ENCODE peak calls at places on chromosomes 4 and X, in nine cellular contexts. Y is neural progenitor cell, G is osteoblast, V is astrocyte, Z is fibroblast of lung, U is GM23248, F is H9, A is H1, T is OCI-LY7. X is an unnamed sample. For H3K79me2, the result is how much of the 10 kb centered on the place peaks cover.

GRCh38 chr4:15348236-15348635 is 79.6 kb upstream of the C1QTNF7 start:
- DNase-seq in Y (no peak), G (no peak), V (no peak), Z (no peak), U (no peak), F (no peak), A (no peak), T (no peak), X (peak)

GRCh38 chr4:52102587-52102986 is 51.5 kb downstream of the SPATA18 start:
- DNase-seq in Y (no peak), G (no peak), V (peak), Z (no peak), U (peak), F (no peak), A (no peak), T (no peak), X (no peak)

GRCh38 chrX:43008356-43008755 is 230.4 kb upstream of the PPP1R2C start:
- DNase-seq in Y (no peak), G (no peak), V (no peak), Z (no peak), U (no peak), F (no peak), A (no peak), T (no peak), X (no peak)

GRCh38 chrX:14798805-14799397 is 74.0 kb downstream of the FANCB start:
- DNase-seq in Y (no peak), G (no peak), V (no peak), Z (no peak), U (no peak), F (no peak), A (no peak), T (no peak), X (no peak)

GRCh38 chr4:153341575-153342090 is 2.9 kb upstream of the MND1 start:
- DNase-seq in Y (no peak), G (peak), V (peak), Z (no peak), U (peak), F (no peak), A (no peak), T (peak), X (no peak)

GRCh38 chrX:140141444-140142029 is 176.2 kb upstream of the CXorf66 start:
- DNase-seq in Y (peak), G (peak), V (no peak), Z (peak), U (peak), F (no peak), A (no peak), T (peak), X (peak)

GRCh38 chr4:139167774-139168444 is 9.1 kb downstream of the ELF2 start:
- DNase-seq in Y (no peak), G (peak), V (peak), Z (peak), U (peak), F (no peak), A (no peak), T (peak), X (peak)

GRCh38 chrX:64206556-64207162 is 1.2 kb upstream of the AMER1 start:
- DNase-seq in Y (peak), G (peak), V (no peak), Z (peak), U (peak), F (no peak), A (no peak), T (peak), X (no peak)

GRCh38 chr4:128517096-128517738 is 229.6 kb upstream of the PGRMC2 start:
- DNase-seq in Y (no peak), G (no peak), V (no peak), Z (peak), U (peak), F (no peak), A (no peak), T (no peak), X (no peak)

GRCh38 chrX:47232197-47232802 is 509 bp upstream of the USP11 start:
- DNase-seq in Y (no peak), G (no peak), V (no peak), Z (no peak), U (no peak), F (no peak), A (no peak), T (peak), X (peak)

GRCh38 chr4:5719329-5720055 is 8.5 kb downstream of the EVC start:
- DNase-seq in Y (no peak), G (no peak), V (no peak), Z (no peak), U (no peak), F (no peak), A (no peak), T (no peak), X (no peak)
- H3K79me2 ChIP-seq in Y (under half), G (half or more), V (half or more), Z (under half), U (half or more), F (under half), A (under half), T (under half), X (under half)

DNA sequence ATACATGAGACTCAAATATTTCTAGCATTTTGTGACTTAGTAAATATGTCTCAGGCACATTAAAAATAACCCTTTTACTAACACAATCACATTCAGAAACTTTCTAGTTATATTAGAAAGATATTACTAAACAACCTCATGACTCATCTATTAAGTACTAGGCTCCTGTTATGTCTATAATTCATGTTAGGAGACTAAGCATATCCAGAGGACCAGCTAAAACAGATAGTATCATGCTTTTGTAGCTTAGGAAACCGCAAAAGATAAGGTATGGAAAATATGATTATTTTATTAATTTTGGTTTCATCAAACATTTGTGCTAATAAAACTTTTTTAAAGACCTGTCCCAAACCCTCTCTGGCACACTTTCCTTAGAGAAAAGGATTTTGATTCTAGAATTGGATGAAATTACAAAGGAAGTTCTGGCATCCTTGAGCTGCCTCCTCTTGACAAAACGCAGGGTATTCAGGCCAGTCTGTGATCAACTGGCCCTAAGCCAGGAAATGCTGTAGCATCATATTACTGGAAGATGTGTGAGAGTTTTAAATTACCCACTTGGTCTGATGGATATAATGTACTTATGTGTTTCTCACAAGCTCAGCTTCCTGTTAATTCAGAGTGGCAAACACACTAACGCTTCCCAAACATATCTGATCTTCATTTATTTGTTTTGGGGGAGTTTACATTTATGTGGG is 60.4 kb downstream of the NRK start:
- DNase-seq in Y (no peak), G (no peak), V (peak), Z (peak), U (no peak), F (no peak), A (no peak), T (no peak), X (no peak)
- H3K79me2 ChIP-seq in Y (under half), G (under half), V (under half), Z (under half), U (under half), F (under half), A (under half), T (under half), X (under half)

GRCh38 chrX:45749375-45749774 is 548.7 kb upstream of the DIPK2B start:
- DNase-seq in Y (no peak), G (no peak), V (no peak), Z (peak), U (peak), F (no peak), A (no peak), T (no peak), X (no peak)
- H3K79me2 ChIP-seq in Y (under half), G (half or more), V (half or more), Z (half or more), U (half or more), F (under half), A (under half), T (under half), X (under half)

DNA sequence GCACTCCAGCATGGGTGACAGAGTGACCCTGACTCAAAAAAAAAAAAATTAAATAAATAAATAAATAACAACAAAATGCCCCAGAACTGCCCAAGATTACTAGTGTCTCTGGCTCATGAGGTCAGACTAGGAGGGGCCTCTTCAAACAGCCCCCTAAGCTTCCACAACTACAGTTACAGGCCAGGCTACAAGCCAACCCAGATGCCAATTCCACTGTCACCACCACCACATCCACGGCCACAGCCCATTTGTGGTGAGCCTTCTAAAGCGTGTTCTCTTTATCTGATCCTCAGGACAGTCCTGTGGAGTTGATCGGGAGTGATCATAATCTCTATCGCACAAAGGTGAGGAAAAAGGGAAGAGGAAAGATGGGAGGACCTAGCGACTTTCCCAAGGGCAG is 36.6 kb downstream of the IGFBP7 start:
- DNase-seq in Y (no peak), G (no peak), V (no peak), Z (no peak), U (no peak), F (no peak), A (no peak), T (no peak), X (no peak)
- H3K79me2 ChIP-seq in Y (under half), G (half or more), V (half or more), Z (under half), U (under half), F (under half), A (under half), T (under half), X (under half)

DNA sequence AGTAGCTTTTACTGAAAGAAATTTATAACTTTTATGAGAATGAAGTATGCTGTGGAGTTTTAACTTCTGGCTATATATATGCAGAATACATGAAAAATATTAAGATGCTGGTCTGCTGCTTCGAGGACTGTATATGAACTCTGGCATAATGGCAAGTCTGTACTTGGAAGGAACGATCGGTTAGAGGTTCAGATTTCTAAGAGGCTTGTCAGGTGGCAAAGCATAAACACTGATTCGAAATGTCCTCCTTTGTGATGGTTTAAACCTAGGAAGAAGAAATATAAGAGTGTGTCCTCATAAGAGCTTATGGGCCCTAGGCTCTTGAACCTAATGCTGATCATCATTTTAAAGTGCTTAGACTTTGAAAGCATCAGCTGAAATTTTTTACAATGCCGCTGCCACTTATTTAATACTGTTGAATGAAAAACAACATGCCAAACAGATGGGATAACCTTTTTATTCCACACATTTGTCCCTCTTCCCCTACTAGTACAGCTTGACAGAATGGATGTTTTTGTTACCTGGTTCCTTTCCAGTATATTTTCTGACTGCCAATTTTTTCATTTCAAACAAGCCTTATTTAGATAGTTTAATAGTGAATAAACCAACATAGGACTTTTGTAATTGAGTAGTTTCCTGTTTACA is 8.7 kb downstream of the SPRY1 start:
- DNase-seq in Y (no peak), G (no peak), V (no peak), Z (no peak), U (no peak), F (no peak), A (no peak), T (no peak), X (no peak)
- H3K79me2 ChIP-seq in Y (half or more), G (under half), V (under half), Z (under half), U (under half), F (under half), A (half or more), T (under half), X (under half)

DNA sequence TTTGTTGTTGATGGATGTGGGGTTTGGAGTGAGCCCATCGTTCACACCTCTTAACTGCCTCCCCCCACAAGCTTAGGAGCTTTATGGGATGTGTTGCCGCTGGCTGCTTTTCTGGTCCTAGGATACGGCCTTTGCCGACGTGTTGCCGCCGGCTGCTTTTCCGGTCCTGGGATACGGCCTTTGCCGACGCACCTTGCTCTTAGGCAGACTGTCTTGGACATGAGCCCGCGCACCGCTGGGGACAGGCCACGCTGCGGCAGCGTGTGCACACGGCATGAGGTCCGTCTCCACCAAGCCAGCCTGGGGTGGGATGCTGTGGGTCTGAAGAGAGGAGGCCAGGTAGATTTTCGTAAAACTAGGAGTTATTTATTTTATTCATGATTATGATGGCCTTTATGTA is 14.2 kb downstream of the RGS12 start:
- DNase-seq in Y (no peak), G (peak), V (no peak), Z (no peak), U (no peak), F (no peak), A (no peak), T (no peak), X (no peak)
- H3K79me2 ChIP-seq in Y (half or more), G (half or more), V (half or more), Z (under half), U (under half), F (under half), A (under half), T (under half), X (under half)

DNA sequence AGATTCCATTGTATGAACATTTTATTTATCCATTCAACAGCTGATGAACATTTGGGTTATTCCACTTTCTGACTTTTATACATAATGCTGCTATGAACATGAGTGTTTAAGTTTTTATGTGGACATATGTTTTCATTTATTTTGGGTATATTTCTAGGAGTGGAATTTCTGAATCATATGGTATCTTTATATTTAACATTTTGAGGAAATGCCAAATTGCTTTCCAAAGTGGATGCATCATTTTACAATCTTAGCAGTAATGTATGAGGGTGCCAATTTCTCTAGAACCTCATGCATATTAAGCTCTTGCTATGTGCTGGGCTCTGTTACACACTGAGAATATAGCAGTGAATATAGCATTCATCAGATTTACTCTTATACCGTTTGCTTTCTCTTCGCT is 983.7 kb downstream of the STIM2 start:
- DNase-seq in Y (no peak), G (no peak), V (no peak), Z (no peak), U (no peak), F (no peak), A (no peak), T (no peak), X (no peak)
- H3K79me2 ChIP-seq in Y (under half), G (under half), V (under half), Z (under half), U (under half), F (under half), A (under half), T (under half), X (under half)